ENCODE peak calls at places on chromosomes 3 and 15, in six cellular contexts. M is left ventricle myocardium inferior, K is left lung, B is AG04450, Z is psoas muscle, P is RWPE2. H is an unnamed sample.

GRCh38 chr15:69576948-69577351 is 124.3 kb downstream of the RPLP1 start:
- DNase-seq in Z (no peak), K (no peak), P (no peak), B (no peak), M (no peak), H (no peak)

GRCh38 chr3:180855364-180855763 is 57.1 kb upstream of the FXR1 start:
- DNase-seq in B (no peak), P (no peak), K (no peak), M (no peak), Z (no peak), H (no peak)

GRCh38 chr3:15685927-15686326 is 84.4 kb downstream of the BTD start:
- DNase-seq in M (no peak), B (no peak), Z (no peak), P (no peak), K (no peak), H (no peak)

GRCh38 chr3:352599-352998 is 156.0 kb downstream of the CHL1 start:
- DNase-seq in M (no peak), P (no peak), B (no peak), Z (no peak), K (no peak), H (no peak)

GRCh38 chr3:123298903-123299302 is 97.2 kb downstream of the SEC22A start:
- DNase-seq in K (no peak), B (no peak), M (no peak), P (no peak), Z (no peak), H (no peak)

GRCh38 chr3:158532099-158532734 is 38.8 kb upstream of the MLF1 start:
- DNase-seq in K (no peak), P (no peak), M (no peak), Z (no peak), B (peak; percentile 23), H (no peak)

GRCh38 chr3:37543692-37544091 is 318.0 kb upstream of the CTDSPL start:
- DNase-seq in M (no peak), K (no peak), B (no peak), P (no peak), Z (peak; percentile 69), H (no peak)

GRCh38 chr3:171173732-171174131 is 147.2 kb upstream of the SLC2A2 start:
- DNase-seq in Z (peak; percentile 51), M (peak; percentile 25), P (no peak), K (peak; percentile 54), B (no peak), H (no peak)

GRCh38 chr3:154954750-154955149 is 125.4 kb upstream of the MME start:
- DNase-seq in K (no peak), B (peak; percentile 13), Z (no peak), P (no peak), M (no peak), H (no peak)

GRCh38 chr3:194272861-194273266 is 78.3 kb downstream of the CPN2 start:
- DNase-seq in K (no peak), Z (no peak), B (no peak), M (no peak), P (peak; percentile 25), H (no peak)

GRCh38 chr3:71282976-71283375 is 300.6 kb downstream of the FOXP1 start:
- DNase-seq in K (no peak), M (no peak), B (no peak), Z (no peak), P (no peak), H (no peak)

GRCh38 chr3:190120161-190121060 is at the start of gene P3H2:
- DNase-seq in P (peak; percentile 74), Z (peak; percentile 82), M (peak; percentile 80), K (peak; percentile 85), B (peak; percentile 78), H (no peak)

GRCh38 chr15:87573534-87573933 is 683.0 kb downstream of the NTRK3 start:
- DNase-seq in B (no peak), Z (no peak), M (no peak), K (no peak), P (no peak), H (no peak)

GRCh38 chr3:99780749-99781148 is 36.9 kb upstream of the CMSS1 start:
- DNase-seq in M (no peak), Z (no peak), P (no peak), B (no peak), K (no peak), H (no peak)

GRCh38 chr3:183306798-183307671 is 54.0 kb downstream of the B3GNT5 start:
- DNase-seq in M (peak; percentile 70), P (no peak), Z (peak; percentile 87), K (peak; percentile 89), B (no peak), H (no peak)

GRCh38 chr3:175580318-175580717 is 721.2 kb downstream of the NAALADL2 start:
- DNase-seq in K (no peak), P (no peak), M (no peak), B (no peak), Z (no peak), H (no peak)

GRCh38 chr3:197499427-197499826 is 56.3 kb downstream of the BDH1 start:
- DNase-seq in P (no peak), B (no peak), M (no peak), Z (no peak), K (no peak), H (no peak)

GRCh38 chr3:59820352-59820934 is 770.6 kb upstream of the CFAP20DC start:
- DNase-seq in K (no peak), P (no peak), M (no peak), Z (no peak), B (no peak), H (no peak)

GRCh38 chr3:11455977-11456376 is 183.8 kb downstream of the ATG7 start:
- DNase-seq in M (no peak), P (no peak), Z (no peak), K (no peak), B (no peak), H (no peak)

GRCh38 chr3:122257951-122258350 is 67.1 kb upstream of the CSTA start:
- DNase-seq in K (no peak), B (no peak), P (no peak), Z (no peak), M (no peak), H (no peak)

GRCh38 chr3:120198305-120198878 is 86.6 kb downstream of the GPR156 start:
- DNase-seq in P (no peak), K (no peak), B (no peak), M (no peak), Z (no peak), H (no peak)

GRCh38 chr3:5052247-5052646 is 69.8 kb upstream of the ARL8B start:
- DNase-seq in B (no peak), M (no peak), K (no peak), Z (no peak), P (no peak), H (no peak)

GRCh38 chr3:5054098-5054497 is 68.0 kb upstream of the ARL8B start:
- DNase-seq in K (peak; percentile 59), M (no peak), P (no peak), Z (no peak), B (no peak), H (no peak)

GRCh38 chr3:5055352-5056004 is 66.6 kb upstream of the ARL8B start:
- DNase-seq in M (no peak), Z (no peak), P (no peak), K (no peak), B (no peak), H (no peak)

GRCh38 chr3:5051772-5052171 is 70.3 kb upstream of the ARL8B start:
- DNase-seq in B (no peak), M (no peak), Z (peak; percentile 90), K (no peak), P (no peak), H (no peak)

DNA sequence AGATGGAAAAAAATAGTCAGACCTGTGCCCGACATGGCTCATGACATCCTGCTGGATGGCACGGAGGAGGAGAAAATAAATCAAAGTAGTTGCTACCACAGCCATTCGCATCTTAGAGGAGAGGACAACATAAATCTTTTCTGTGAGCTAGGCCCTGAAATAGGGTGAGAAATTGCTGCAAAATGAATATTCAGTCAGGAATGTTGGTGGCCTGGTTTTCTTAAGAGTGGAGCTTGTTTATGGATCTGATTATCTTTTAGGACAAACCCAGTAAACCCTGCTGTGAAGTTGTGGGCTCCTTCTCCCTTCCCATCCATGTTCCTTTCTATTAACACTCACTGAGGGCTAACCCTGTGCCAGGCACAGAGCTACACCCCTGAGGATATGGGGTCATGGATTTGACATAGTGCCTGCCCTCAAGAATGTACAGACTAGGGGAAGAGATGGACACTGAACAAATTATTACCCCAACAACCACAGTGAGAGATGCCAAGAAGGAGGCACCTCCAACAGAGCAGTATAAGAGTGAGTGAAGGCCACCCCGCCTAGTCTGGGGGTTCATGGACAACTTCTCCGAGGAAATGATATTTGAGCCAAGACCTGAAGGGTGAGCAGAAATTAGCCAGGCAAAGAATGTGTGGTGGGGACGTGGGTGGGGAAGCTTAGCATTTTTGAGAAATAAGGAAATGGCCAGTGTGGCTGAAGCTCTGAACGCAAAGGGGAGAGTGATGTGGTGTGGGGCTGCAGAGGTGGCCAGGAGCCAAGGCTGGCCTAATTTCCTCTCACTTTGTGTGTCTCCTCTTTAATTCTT is 68.9 kb upstream of the ARL8B start:
- DNase-seq in B (no peak), P (no peak), Z (no peak), M (no peak), K (peak; percentile 74), H (no peak)
- H3K27ac ChIP-seq in B (no peak overlapping the region), P (no peak overlapping the region), Z (peak overlapping the region; percentile 79), M (no peak overlapping the region), K (peak overlapping the region; percentile 51), H (no peak overlapping the region)

GRCh38 chr15:65926899-65927298 is 57.6 kb downstream of the RAB11A start:
- DNase-seq in M (no peak), Z (no peak), K (no peak), P (no peak), B (no peak), H (no peak)

GRCh38 chr15:65929573-65929972 is 60.3 kb downstream of the RAB11A start:
- DNase-seq in Z (no peak), M (no peak), P (no peak), B (no peak), K (no peak), H (no peak)

GRCh38 chr15:65926459-65926858 is 57.2 kb downstream of the RAB11A start:
- DNase-seq in Z (no peak), M (no peak), B (no peak), K (no peak), P (no peak), H (no peak)

GRCh38 chr15:65925338-65925737 is 56.0 kb downstream of the RAB11A start:
- DNase-seq in P (no peak), Z (no peak), M (no peak), B (no peak), K (no peak), H (no peak)

GRCh38 chr15:65927545-65927944 is 58.3 kb downstream of the RAB11A start:
- DNase-seq in B (no peak), K (no peak), Z (no peak), M (no peak), P (no peak), H (no peak)
- TF ChIP-seq CTCF in B (peak; percentile 32), K (no peak), Z (no peak), M (peak; percentile 14), P (no peak), H (no peak)

GRCh38 chr15:76334438-76335004 is 2.1 kb upstream of the ISL2 start:
- DNase-seq in K (no peak), Z (no peak), M (no peak), P (no peak), B (no peak), H (no peak)
- H3K27me3 ChIP-seq in K (peaks cover 82% of the 10 kb centered on the region), Z (peaks cover 69% of the 10 kb centered on the region), M (peaks cover 91% of the 10 kb centered on the region), P (no peaks in the 10 kb centered on the region), B (peaks cover 32% of the 10 kb centered on the region), H (peaks cover 72% of the 10 kb centered on the region)

GRCh38 chr15:35540031-35540430 is 5.9 kb downstream of the DPH6 start:
- DNase-seq in M (no peak), B (no peak), K (no peak), Z (no peak), P (no peak), H (no peak)
- H3K27ac ChIP-seq in M (no peak overlapping the region), B (no peak overlapping the region), K (no peak overlapping the region), Z (no peak overlapping the region), P (no peak overlapping the region), H (no peak overlapping the region)

H was measured in CD4-positive, alpha-beta T cell.